ENCODE peak calls at places on chromosomes 6 and 20, in four cellular contexts. B is IMR-90, Z is H9, K is mesenchymal stem cell. N is an unnamed sample.

GRCh38 chr20:38825901-38826625 is 20.6 kb downstream of the PPP1R16B start:
- DNase-seq in B (peak; percentile 67), Z (no peak), K (peak; percentile 29), N (peak; percentile 21)

GRCh38 chr20:20037960-20038359 is 14.3 kb downstream of the CRNKL1 start:
- DNase-seq in B (peak; percentile 79), Z (no peak), K (peak; percentile 22), N (no peak)

GRCh38 chr6:17905611-17906592 is 81.5 kb downstream of the KIF13A start:
- DNase-seq in B (peak; percentile 87), Z (no peak), K (peak; percentile 52), N (no peak)

GRCh38 chr6:143755301-143755744 is 77.6 kb downstream of the PHACTR2 start:
- DNase-seq in B (peak; percentile 53), Z (no peak), K (peak; percentile 19), N (no peak)

GRCh38 chr6:108947114-108947854 is 99.1 kb downstream of the ARMC2 start:
- DNase-seq in B (peak; percentile 82), Z (no peak), K (peak; percentile 69), N (no peak)

GRCh38 chr6:113287396-113287795 is 569.7 kb upstream of the MARCKS start:
- DNase-seq in B (no peak), Z (no peak), K (no peak), N (no peak)

GRCh38 chr20:23875606-23876237 is 3.8 kb downstream of the CST5 start:
- DNase-seq in B (no peak), Z (no peak), K (no peak), N (no peak)

GRCh38 chr6:119749341-119749740 is 399.8 kb upstream of the MAN1A1 start:
- DNase-seq in B (no peak), Z (no peak), K (peak; percentile 50), N (no peak)

GRCh38 chr20:22379472-22379871 is 204.9 kb downstream of the FOXA2 start:
- DNase-seq in B (no peak), Z (no peak), K (no peak), N (no peak)

GRCh38 chr6:37648465-37649330 is 49.0 kb downstream of the MDGA1 start:
- DNase-seq in B (no peak), Z (peak; percentile 99), K (peak; percentile 21), N (peak; percentile 23)

GRCh38 chr6:73585566-73586415 is 65.0 kb upstream of the EEF1A1 start:
- DNase-seq in B (peak; percentile 85), Z (peak; percentile 48), K (peak; percentile 96), N (no peak)

GRCh38 chr20:5973172-5973571 is 22.7 kb downstream of the MCM8 start:
- DNase-seq in B (peak; percentile 68), Z (no peak), K (no peak), N (no peak)

GRCh38 chr6:48474764-48475674 is 364.0 kb upstream of the PTCHD4 start:
- DNase-seq in B (no peak), Z (no peak), K (no peak), N (no peak)

GRCh38 chr6:169101981-169102380 is 151.7 kb downstream of the THBS2 start:
- DNase-seq in B (peak; percentile 37), Z (no peak), K (no peak), N (no peak)

GRCh38 chr6:142819603-142820335 is 125.2 kb downstream of the HIVEP2 start:
- DNase-seq in B (peak; percentile 65), Z (no peak), K (peak; percentile 71), N (no peak)

GRCh38 chr20:48455606-48456360 is 372.0 kb downstream of the PREX1 start:
- DNase-seq in B (no peak), Z (no peak), K (no peak), N (no peak)

GRCh38 chr20:2697768-2698167 is 5.2 kb downstream of the EBF4 start:
- DNase-seq in B (no peak), Z (no peak), K (no peak), N (no peak)

GRCh38 chr6:161273356-161273751 is 507 bp downstream of the AGPAT4 start:
- DNase-seq in B (peak; percentile 48), Z (no peak), K (peak; percentile 84), N (peak; percentile 80)

GRCh38 chr6:132161283-132161682 is 210.1 kb upstream of the CCN2 start:
- DNase-seq in B (peak; percentile 80), Z (no peak), K (peak; percentile 59), N (peak; percentile 21)

GRCh38 chr6:109381007-109381746 is 1.1 kb downstream of the CD164 start:
- DNase-seq in B (peak; percentile 20), Z (no peak), K (peak; percentile 50), N (no peak)

GRCh38 chr20:7327815-7328214 is 560.3 kb downstream of the BMP2 start:
- DNase-seq in B (no peak), Z (no peak), K (no peak), N (no peak)

GRCh38 chr6:82416346-82416745 is 52.7 kb downstream of the TPBG start:
- DNase-seq in B (no peak), Z (no peak), K (no peak), N (no peak)

GRCh38 chr6:83057705-83058321 is 7.8 kb downstream of the UBE3D start:
- DNase-seq in B (peak; percentile 55), Z (peak; percentile 43), K (peak; percentile 61), N (no peak)

GRCh38 chr20:17504326-17504897 is 26.8 kb downstream of the BFSP1 start:
- DNase-seq in B (no peak), Z (peak; percentile 51), K (no peak), N (no peak)

GRCh38 chr6:113508249-113508648 is 348.9 kb upstream of the MARCKS start:
- DNase-seq in B (peak; percentile 34), Z (no peak), K (no peak), N (no peak)

GRCh38 chr6:5866547-5867051 is 140.1 kb downstream of the NRN1 start:
- DNase-seq in B (peak; percentile 41), Z (no peak), K (peak; percentile 57), N (no peak)

GRCh38 chr6:118565317-118565960 is 17.3 kb downstream of the PLN start:
- DNase-seq in B (peak; percentile 33), Z (no peak), K (peak; percentile 17), N (no peak)

GRCh38 chr6:5898102-5898501 is 108.6 kb downstream of the NRN1 start:
- DNase-seq in B (no peak), Z (no peak), K (no peak), N (no peak)

GRCh38 chr20:58021481-58021880 is 207.0 kb downstream of the ANKRD60 start:
- DNase-seq in B (no peak), Z (peak; percentile 50), K (no peak), N (no peak)

GRCh38 chr6:97687916-97688315 is 404.9 kb upstream of the MMS22L start:
- DNase-seq in B (no peak), Z (no peak), K (no peak), N (no peak)

GRCh38 chr6:150800596-150801310 is 64.7 kb upstream of the MTHFD1L start:
- DNase-seq in B (peak; percentile 26), Z (no peak), K (no peak), N (no peak)

GRCh38 chr6:48962041-48962440 is 501.0 kb downstream of the MMUT start:
- DNase-seq in B (no peak), Z (no peak), K (no peak), N (no peak)

GRCh38 chr20:25237610-25238318 is 10.1 kb upstream of the PYGB start:
- DNase-seq in B (peak; percentile 100), Z (no peak), K (peak; percentile 100), N (no peak)

GRCh38 chr20:21100590-21101452 is 5.3 kb downstream of the LINC00237 start:
- DNase-seq in B (peak; percentile 2), Z (peak; percentile 79), K (peak; percentile 21), N (peak; percentile 71)

GRCh38 chr6:151291145-151292055 is 51.6 kb downstream of the AKAP12 start:
- DNase-seq in B (peak; percentile 96), Z (peak; percentile 40), K (peak; percentile 93), N (no peak)

GRCh38 chr6:45946887-45947286 is 68.8 kb downstream of the CLIC5 start:
- DNase-seq in B (peak; percentile 12), Z (no peak), K (peak; percentile 37), N (no peak)

GRCh38 chr20:5884465-5885335 is 65.6 kb downstream of the TRMT6 start:
- DNase-seq in B (no peak), Z (no peak), K (no peak), N (no peak)

GRCh38 chr6:42547407-42548329 is 16.2 kb upstream of the UBR2 start:
- DNase-seq in B (peak; percentile 73), Z (peak; percentile 86), K (peak; percentile 75), N (peak; percentile 75)
- H4K91ac ChIP-seq in B (peak overlapping the region; percentile 95), Z (no peak overlapping the region), K (no peak overlapping the region), N (no peak overlapping the region)

GRCh38 chr20:51024761-51025160 is 1.9 kb upstream of the KCNG1 start:
- DNase-seq in B (no peak), Z (no peak), K (no peak), N (no peak)

GRCh38 chr20:51023617-51024155 is 779 bp upstream of the KCNG1 start:
- DNase-seq in B (no peak), Z (no peak), K (no peak), N (no peak)

GRCh38 chr20:51022227-51022802 is 592 bp downstream of the KCNG1 start:
- DNase-seq in B (no peak), Z (no peak), K (no peak), N (no peak)

GRCh38 chr20:51021067-51022025 is 1.6 kb downstream of the KCNG1 start:
- DNase-seq in B (peak; percentile 61), Z (no peak), K (no peak), N (no peak)

GRCh38 chr20:51022803-51023616 is at the start of gene KCNG1:
- DNase-seq in B (peak; percentile 75), Z (peak; percentile 86), K (peak; percentile 87), N (peak; percentile 78)
- H3K14ac ChIP-seq in B (peak within 1 kb of the TSS; percentile 80), Z (peak within 1 kb of the TSS; percentile 89), K (peak within 1 kb of the TSS; percentile 76), N (peak within 1 kb of the TSS; percentile 44)

GRCh38 chr6:33770833-33771341 is 18.0 kb downstream of the LEMD2 start:
- DNase-seq in B (no peak), Z (no peak), K (no peak), N (no peak)

GRCh38 chr6:33770116-33770832 is 18.7 kb downstream of the LEMD2 start:
- DNase-seq in B (no peak), Z (no peak), K (peak; percentile 15), N (no peak)

GRCh38 chr6:33768644-33769120 is 20.2 kb downstream of the LEMD2 start:
- DNase-seq in B (peak; percentile 77), Z (peak; percentile 87), K (peak; percentile 84), N (peak; percentile 73)

GRCh38 chr6:33771342-33772113 is 17.4 kb downstream of the LEMD2 start:
- DNase-seq in B (peak; percentile 96), Z (peak; percentile 92), K (peak; percentile 96), N (peak; percentile 77)

GRCh38 chr6:33769248-33769821 is 19.6 kb downstream of the LEMD2 start:
- DNase-seq in B (no peak), Z (no peak), K (no peak), N (no peak)
- H4K91ac ChIP-seq in B (peak overlapping the region; percentile 98), Z (no peak overlapping the region), K (peak overlapping the region; percentile 92), N (no peak overlapping the region)

GRCh38 chr20:62811320-62811719 is 5.5 kb upstream of the COL9A3 start:
- DNase-seq in B (no peak), Z (no peak), K (no peak), N (no peak)
- H3K14ac ChIP-seq in B (no peak overlapping the region), Z (no peak overlapping the region), K (no peak overlapping the region), N (no peak overlapping the region)